ENCODE peak calls at places on chromosomes 2 and 18, in seven cellular contexts. T is psoas muscle; Z is IMR-90; X is heart left ventricle; V is keratinocyte; M is CD8-positive, alpha-beta T cell; U is NT2/D1. Y is an unnamed sample. For H3K4me1 and H3K36me3, the result is how much of the 10 kb centered on the place peaks cover.

GRCh38 chr2:217193431-217194075 is 333.7 kb upstream of the TNP1 start:
- DNase-seq in M (no peak), V (no peak), X (no peak), Z (no peak), U (no peak), T (no peak), Y (no peak)

GRCh38 chr2:171882095-171882769 is 11.8 kb downstream of the SLC25A12 start:
- DNase-seq in U (no peak), M (no peak), Z (peak), V (no peak), X (no peak), T (no peak), Y (no peak)

GRCh38 chr2:65800998-65801397 is 368.6 kb upstream of the SPRED2 start:
- DNase-seq in Z (peak), X (no peak), M (no peak), V (no peak), U (peak), T (no peak), Y (peak)

GRCh38 chr18:64886995-64887394 is 738.1 kb upstream of the LINC00305 start:
- DNase-seq in M (no peak), T (no peak), X (no peak), Z (no peak), U (no peak), V (no peak), Y (no peak)

GRCh38 chr18:46013484-46014189 is 46.5 kb upstream of the EPG5 start:
- DNase-seq in M (no peak), V (no peak), X (no peak), T (no peak), U (no peak), Z (no peak), Y (no peak)

GRCh38 chr2:211455225-211455841 is 898.9 kb downstream of the CPS1 start:
- DNase-seq in U (peak), M (no peak), T (no peak), X (no peak), Z (peak), V (no peak), Y (peak)

GRCh38 chr2:181036848-181037603 is 56.6 kb downstream of the UBE2E3 start:
- DNase-seq in U (no peak), T (no peak), X (no peak), V (peak), Z (peak), M (no peak), Y (no peak)

GRCh38 chr2:69952336-69953115 is 8.9 kb downstream of the ASPRV1 start:
- DNase-seq in Z (no peak), U (no peak), X (no peak), M (no peak), V (no peak), T (no peak), Y (no peak)

GRCh38 chr2:189129971-189130370 is 49.6 kb downstream of the COL5A2 start:
- DNase-seq in M (no peak), Z (peak), X (no peak), U (no peak), V (no peak), T (no peak), Y (no peak)

GRCh38 chr2:186274936-186275575 is 211.0 kb upstream of the ZC3H15 start:
- DNase-seq in V (no peak), U (no peak), X (no peak), M (no peak), Z (peak), T (no peak), Y (no peak)

GRCh38 chr2:77147154-77147553 is 375.0 kb downstream of the LRRTM4 start:
- DNase-seq in Z (no peak), T (no peak), X (no peak), M (no peak), V (no peak), U (no peak), Y (no peak)

GRCh38 chr2:47174731-47175361 is 19.7 kb upstream of the STPG4 start:
- DNase-seq in X (peak), Z (peak), V (no peak), M (peak), T (no peak), U (no peak), Y (peak)

GRCh38 chr18:10453885-10454772 is at the start of gene APCDD1:
- DNase-seq in V (no peak), T (peak), M (no peak), X (peak), U (no peak), Z (no peak), Y (peak)

GRCh38 chr18:57743008-57743407 is 60.1 kb downstream of the ATP8B1 start:
- DNase-seq in T (no peak), M (no peak), U (no peak), Z (peak), X (no peak), V (no peak), Y (peak)

GRCh38 chr2:48148841-48149240 is 242.5 kb upstream of the FBXO11 start:
- DNase-seq in V (no peak), X (no peak), M (no peak), U (no peak), T (no peak), Z (no peak), Y (no peak)

GRCh38 chr2:218406949-218407703 is 7.5 kb downstream of the CTDSP1 start:
- DNase-seq in X (peak), Z (peak), U (no peak), T (peak), V (no peak), M (peak), Y (peak)

GRCh38 chr2:15782009-15782751 is 158.2 kb upstream of the MYCN start:
- DNase-seq in U (no peak), V (no peak), M (no peak), Z (no peak), T (no peak), X (no peak), Y (no peak)

GRCh38 chr2:145257931-145258330 is 738.0 kb upstream of the ZEB2 start:
- DNase-seq in X (no peak), M (no peak), Z (no peak), V (no peak), U (no peak), T (no peak), Y (no peak)

GRCh38 chr2:118085173-118086023 is 2.9 kb upstream of the INSIG2 start:
- DNase-seq in U (no peak), X (no peak), T (no peak), Z (no peak), M (no peak), V (no peak), Y (no peak)

GRCh38 chr2:177888581-177888980 is 184.0 kb downstream of the PDE11A start:
- DNase-seq in U (no peak), X (no peak), Z (no peak), T (no peak), M (no peak), V (no peak), Y (no peak)
- H3K4me1 ChIP-seq in U (under half), X (under half), Z (under half), T (under half), M (under half), V (under half), Y (under half)

DNA sequence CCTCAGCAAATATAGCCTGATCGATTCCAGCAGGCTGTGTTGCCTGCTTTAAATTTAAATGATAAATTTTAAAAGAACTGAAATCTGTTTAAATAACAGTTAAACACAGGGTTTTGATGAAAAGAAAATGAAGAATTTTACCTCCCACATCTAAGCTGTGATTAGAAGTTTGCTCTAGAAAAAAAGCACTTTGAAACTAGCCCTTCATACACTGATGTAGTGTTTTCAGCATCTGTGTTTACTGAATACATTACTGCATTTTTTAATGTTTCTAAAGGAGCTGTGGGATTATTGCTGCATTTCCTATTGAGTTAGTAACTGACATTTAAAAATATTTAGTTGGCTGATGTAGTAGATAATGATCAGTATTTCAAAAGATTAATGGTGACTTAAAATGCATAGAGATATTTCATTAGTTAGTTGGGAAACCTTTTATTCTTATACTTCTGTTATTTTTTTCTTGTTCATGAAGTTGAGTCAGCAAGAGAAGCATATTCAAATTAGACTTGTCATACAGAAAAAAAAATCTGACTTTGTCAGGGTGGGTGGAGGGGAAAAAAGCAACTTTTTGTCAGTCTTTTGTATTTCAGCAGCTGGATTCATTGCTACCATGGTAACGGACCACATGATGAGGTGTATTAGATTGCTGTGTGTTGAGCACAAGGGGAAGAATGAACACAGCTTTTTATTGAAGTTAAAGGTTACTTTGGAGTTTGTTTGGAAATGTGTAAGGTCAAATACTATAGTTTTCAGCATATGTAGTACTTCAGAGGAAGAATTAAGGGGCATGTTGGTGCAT is at the start of gene DTNA:
- DNase-seq in T (no peak), V (no peak), X (no peak), M (no peak), U (no peak), Z (peak), Y (no peak)
- H3K4me3 ChIP-seq in T (peak), V (no peak), X (peak), M (no peak), U (no peak), Z (peak), Y (no peak)

DNA sequence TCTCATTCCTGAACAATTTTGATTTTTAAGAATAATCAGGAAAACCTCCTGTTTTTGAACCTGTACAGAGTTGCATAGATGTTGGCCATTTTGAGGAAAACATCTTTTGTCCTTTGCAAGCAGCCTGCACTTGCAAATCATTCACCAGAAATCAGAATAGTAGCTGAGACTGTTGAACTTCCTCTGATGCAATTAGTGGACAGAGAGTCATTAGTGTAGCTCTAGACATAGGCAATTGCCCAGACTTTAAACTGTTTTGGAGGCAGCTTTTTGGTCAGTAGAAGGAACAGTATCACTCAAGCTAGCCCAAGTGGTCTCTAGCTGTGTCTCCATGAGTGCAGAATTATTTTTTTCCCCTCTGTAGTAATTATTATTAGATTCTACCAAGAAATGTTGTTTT is 326.1 kb downstream of the PIK3C3 start:
- DNase-seq in U (no peak), M (no peak), Z (no peak), V (no peak), T (no peak), X (no peak), Y (no peak)
- H3K36me3 ChIP-seq in U (under half), M (under half), Z (under half), V (under half), T (under half), X (under half), Y (under half)

GRCh38 chr2:105397025-105397722 is 1.7 kb downstream of the FHL2 start:
- DNase-seq in T (no peak), X (peak), V (no peak), M (no peak), Z (no peak), U (no peak), Y (no peak)

GRCh38 chr2:105394951-105395611 is 3.8 kb downstream of the FHL2 start:
- DNase-seq in V (no peak), U (no peak), T (no peak), Z (peak), X (peak), M (no peak), Y (no peak)

GRCh38 chr2:105397959-105398521 is 811 bp downstream of the FHL2 start:
- DNase-seq in X (no peak), Z (no peak), T (no peak), U (no peak), M (no peak), V (no peak), Y (no peak)

GRCh38 chr2:105395691-105396090 is 3.2 kb downstream of the FHL2 start:
- DNase-seq in Z (no peak), X (peak), T (no peak), U (no peak), M (no peak), V (no peak), Y (no peak)

DNA sequence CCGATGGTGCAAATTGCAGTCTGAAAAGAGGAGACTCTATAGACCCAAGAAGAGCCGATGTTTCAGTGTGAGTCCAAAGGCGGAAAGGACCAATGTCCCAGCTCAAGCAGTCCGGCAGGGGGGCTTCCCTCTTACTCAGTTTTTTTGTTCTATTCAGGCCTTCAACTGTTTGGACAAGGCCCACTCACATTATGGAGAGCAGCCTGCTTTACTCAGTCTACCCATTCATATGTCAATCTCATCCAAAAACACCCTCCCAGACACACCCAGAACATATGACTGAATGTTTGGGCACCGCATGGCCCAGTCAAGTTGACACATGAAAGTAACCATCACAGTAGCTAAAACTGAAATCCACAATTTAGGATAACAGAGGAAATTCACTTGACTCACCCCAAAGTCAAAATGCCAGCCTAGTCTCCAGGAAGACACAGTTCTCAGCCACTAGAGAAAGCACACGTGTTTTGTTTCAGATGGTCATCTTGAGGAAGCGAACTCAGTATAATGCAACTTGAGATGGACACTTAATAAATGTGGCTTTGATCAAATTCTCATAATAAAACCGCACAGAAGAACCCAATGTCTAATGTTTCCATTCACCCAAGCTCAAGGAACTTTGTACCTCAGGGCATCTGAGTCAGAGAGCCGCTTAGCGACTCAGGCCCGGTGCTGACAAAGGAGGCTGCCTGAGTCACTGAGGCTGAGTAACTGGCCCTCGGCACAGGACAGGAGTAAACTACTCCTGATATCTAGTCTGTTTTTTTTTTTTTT is 2.4 kb downstream of the FHL2 start:
- DNase-seq in M (no peak), V (peak), T (peak), X (peak), Z (peak), U (peak), Y (peak)
- H3K4me1 ChIP-seq in M (under half), V (under half), T (under half), X (half or more), Z (under half), U (under half), Y (under half)

GRCh38 chr18:59009846-59010245 is 129.8 kb upstream of the SEC11C start:
- DNase-seq in X (no peak), T (no peak), V (no peak), U (no peak), Z (no peak), M (no peak), Y (no peak)

GRCh38 chr18:59005266-59005665 is 134.4 kb upstream of the SEC11C start:
- DNase-seq in X (peak), V (no peak), U (peak), M (no peak), Z (peak), T (peak), Y (no peak)

GRCh38 chr18:59006461-59007067 is 133.1 kb upstream of the SEC11C start:
- DNase-seq in U (no peak), M (no peak), V (no peak), X (no peak), Z (no peak), T (no peak), Y (no peak)

GRCh38 chr18:59011786-59012185 is 127.9 kb upstream of the SEC11C start:
- DNase-seq in M (no peak), Z (no peak), X (no peak), T (no peak), U (no peak), V (no peak), Y (no peak)

GRCh38 chr18:59008302-59008974 is 131.2 kb upstream of the SEC11C start:
- DNase-seq in T (no peak), M (no peak), U (peak), X (no peak), Z (peak), V (peak), Y (no peak)
- H3K4me3 ChIP-seq in T (no peak), M (no peak), U (no peak), X (no peak), Z (no peak), V (peak), Y (no peak)

GRCh38 chr2:17709897-17710296 is 43.7 kb downstream of the SMC6 start:
- DNase-seq in V (no peak), M (no peak), T (no peak), X (no peak), Z (no peak), U (no peak), Y (no peak)
- H3K36me3 ChIP-seq in V (under half), M (under half), T (under half), X (half or more), Z (under half), U (half or more), Y (under half)

DNA sequence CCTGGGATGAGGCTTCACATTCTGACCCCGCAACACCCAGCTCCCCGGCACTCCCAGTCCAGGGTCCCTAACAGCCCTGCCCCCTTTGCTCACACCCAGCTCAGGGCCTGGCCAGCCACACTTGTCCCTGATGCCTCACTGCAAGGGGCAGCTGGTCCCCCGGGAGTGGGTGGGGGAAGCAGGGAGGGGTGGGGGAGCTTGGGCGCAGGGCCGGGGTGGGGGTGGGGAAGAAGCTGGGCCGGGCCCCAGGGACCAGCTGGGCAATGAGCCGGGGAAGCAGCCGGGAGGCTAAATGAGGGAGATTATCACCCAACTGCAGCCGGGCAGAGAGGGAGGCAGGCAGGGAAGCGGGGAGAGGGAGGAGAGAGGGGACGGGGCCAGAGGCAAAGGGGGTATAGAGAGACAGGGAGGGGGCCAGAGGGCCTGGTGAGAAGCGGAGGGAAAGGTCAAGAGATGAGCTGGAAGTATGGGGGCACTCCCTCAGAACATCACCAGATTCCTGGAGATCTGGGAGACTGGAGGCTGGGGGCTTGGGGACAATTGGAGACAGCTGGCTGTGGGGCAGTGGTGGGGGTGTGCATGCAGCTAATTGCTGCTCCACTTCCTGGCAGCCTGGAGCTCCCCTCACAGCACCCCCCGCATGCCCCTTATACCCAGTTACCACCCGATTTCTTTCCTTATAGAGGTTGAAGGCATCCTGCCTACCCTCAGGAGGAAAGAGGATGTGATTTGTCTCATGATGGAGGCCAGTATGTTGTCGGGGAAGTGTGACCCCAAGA is 2.5 kb upstream of the ASIC4 start:
- DNase-seq in Z (no peak), V (no peak), M (peak), T (no peak), U (no peak), X (no peak), Y (no peak)
- H3K4me1 ChIP-seq in Z (under half), V (under half), M (under half), T (under half), U (under half), X (under half), Y (under half)

Y was measured in colonic mucosa.